ENCODE peak calls at places on chromosomes 2 and 18, in five cellular contexts. One of them, this sample, is unnamed.

GRCh38 chr2:222919841-222920609 is 59.2 kb downstream of the ACSL3 start:
- DNase-seq in SK-N-SH: no peak
- DNase-seq in GM23248: peak
- DNase-seq in hepatocyte: peak
- DNase-seq in OCI-LY7: no peak
- DNase-seq in this sample: no peak

GRCh38 chr2:134462275-134462674 is 208.4 kb downstream of the MGAT5 start:
- DNase-seq in OCI-LY7: no peak
- DNase-seq in hepatocyte: no peak
- DNase-seq in SK-N-SH: no peak
- DNase-seq in GM23248: no peak
- DNase-seq in this sample: no peak

GRCh38 chr2:184769038-184769437 is 170.7 kb downstream of the ZNF804A start:
- DNase-seq in GM23248: peak
- DNase-seq in SK-N-SH: no peak
- DNase-seq in OCI-LY7: no peak
- DNase-seq in hepatocyte: no peak
- DNase-seq in this sample: no peak

GRCh38 chr2:120531365-120531764 is 185.4 kb downstream of the INHBB start:
- DNase-seq in SK-N-SH: no peak
- DNase-seq in OCI-LY7: no peak
- DNase-seq in hepatocyte: no peak
- DNase-seq in GM23248: no peak
- DNase-seq in this sample: no peak

GRCh38 chr2:106931742-106932335 is 45.9 kb upstream of the ST6GAL2 start:
- DNase-seq in SK-N-SH: no peak
- DNase-seq in OCI-LY7: no peak
- DNase-seq in hepatocyte: no peak
- DNase-seq in GM23248: no peak
- DNase-seq in this sample: no peak

GRCh38 chr2:36451512-36451911 is 95.9 kb downstream of the CRIM1 start:
- DNase-seq in OCI-LY7: no peak
- DNase-seq in SK-N-SH: no peak
- DNase-seq in GM23248: no peak
- DNase-seq in hepatocyte: no peak
- DNase-seq in this sample: no peak

GRCh38 chr2:205025580-205026240 is 480.4 kb downstream of the PARD3B start:
- DNase-seq in hepatocyte: no peak
- DNase-seq in GM23248: no peak
- DNase-seq in SK-N-SH: no peak
- DNase-seq in OCI-LY7: no peak
- DNase-seq in this sample: no peak

GRCh38 chr2:160214461-160215055 is 14.5 kb upstream of the ITGB6 start:
- DNase-seq in hepatocyte: peak
- DNase-seq in SK-N-SH: no peak
- DNase-seq in OCI-LY7: no peak
- DNase-seq in GM23248: peak
- DNase-seq in this sample: no peak

GRCh38 chr2:137865954-137866540 is 98.2 kb upstream of the HNMT start:
- DNase-seq in GM23248: peak
- DNase-seq in hepatocyte: peak
- DNase-seq in SK-N-SH: peak
- DNase-seq in OCI-LY7: peak
- DNase-seq in this sample: peak

GRCh38 chr2:79259959-79260358 is 100.4 kb upstream of the REG3A start:
- DNase-seq in hepatocyte: no peak
- DNase-seq in SK-N-SH: no peak
- DNase-seq in OCI-LY7: no peak
- DNase-seq in GM23248: no peak
- DNase-seq in this sample: no peak

GRCh38 chr18:76662621-76663020 is 159.7 kb upstream of the ZNF236 start:
- DNase-seq in GM23248: no peak
- DNase-seq in SK-N-SH: no peak
- DNase-seq in hepatocyte: no peak
- DNase-seq in OCI-LY7: no peak
- DNase-seq in this sample: no peak

GRCh38 chr2:102344397-102344796 is 11.2 kb upstream of the IL18R1 start:
- DNase-seq in hepatocyte: no peak
- DNase-seq in GM23248: no peak
- DNase-seq in OCI-LY7: no peak
- DNase-seq in SK-N-SH: no peak
- DNase-seq in this sample: no peak

GRCh38 chr18:55546873-55547704 is 40.9 kb downstream of the TCF4 start:
- DNase-seq in SK-N-SH: no peak
- DNase-seq in OCI-LY7: no peak
- DNase-seq in GM23248: peak
- DNase-seq in hepatocyte: peak
- DNase-seq in this sample: no peak

GRCh38 chr2:190903693-190904450 is 23.3 kb downstream of the GLS start:
- DNase-seq in hepatocyte: no peak
- DNase-seq in OCI-LY7: no peak
- DNase-seq in SK-N-SH: no peak
- DNase-seq in GM23248: no peak
- DNase-seq in this sample: no peak

GRCh38 chr2:222805591-222806304 is 55.1 kb upstream of the ACSL3 start:
- DNase-seq in OCI-LY7: no peak
- DNase-seq in SK-N-SH: no peak
- DNase-seq in GM23248: no peak
- DNase-seq in hepatocyte: no peak
- DNase-seq in this sample: no peak

GRCh38 chr2:15155959-15156574 is 405.1 kb downstream of the NBAS start:
- DNase-seq in SK-N-SH: no peak
- DNase-seq in OCI-LY7: peak
- DNase-seq in hepatocyte: no peak
- DNase-seq in GM23248: no peak
- DNase-seq in this sample: peak

GRCh38 chr2:239751719-239752355 is 273.3 kb downstream of the NDUFA10 start:
- DNase-seq in GM23248: no peak
- DNase-seq in OCI-LY7: peak
- DNase-seq in SK-N-SH: no peak
- DNase-seq in hepatocyte: no peak
- DNase-seq in this sample: no peak

GRCh38 chr2:109059474-109060165 is 69.4 kb upstream of the SH3RF3 start:
- DNase-seq in GM23248: no peak
- DNase-seq in hepatocyte: no peak
- DNase-seq in OCI-LY7: no peak
- DNase-seq in SK-N-SH: peak
- DNase-seq in this sample: no peak

GRCh38 chr2:49914281-49914680 is 760.0 kb upstream of the FSHR start:
- DNase-seq in hepatocyte: peak
- DNase-seq in GM23248: peak
- DNase-seq in SK-N-SH: no peak
- DNase-seq in OCI-LY7: no peak
- DNase-seq in this sample: no peak

GRCh38 chr2:222878877-222879601 is 18.2 kb downstream of the ACSL3 start:
- DNase-seq in hepatocyte: no peak
- DNase-seq in OCI-LY7: no peak
- DNase-seq in GM23248: peak
- DNase-seq in SK-N-SH: no peak
- DNase-seq in this sample: no peak

GRCh38 chr2:142596334-142597088 is 281.0 kb upstream of the KYNU start:
- DNase-seq in OCI-LY7: no peak
- DNase-seq in GM23248: no peak
- DNase-seq in SK-N-SH: no peak
- DNase-seq in hepatocyte: no peak
- DNase-seq in this sample: no peak

GRCh38 chr2:146997945-146998344 is 846.9 kb upstream of the ACVR2A start:
- DNase-seq in hepatocyte: no peak
- DNase-seq in GM23248: peak
- DNase-seq in OCI-LY7: no peak
- DNase-seq in SK-N-SH: no peak
- DNase-seq in this sample: no peak

GRCh38 chr2:46369783-46370182 is 72.6 kb downstream of the EPAS1 start:
- DNase-seq in OCI-LY7: no peak
- DNase-seq in GM23248: no peak
- DNase-seq in SK-N-SH: no peak
- DNase-seq in hepatocyte: no peak
- DNase-seq in this sample: no peak

GRCh38 chr18:48404707-48405106 is 4.5 kb downstream of the ZBTB7C start:
- DNase-seq in hepatocyte: no peak
- DNase-seq in GM23248: no peak
- DNase-seq in SK-N-SH: peak
- DNase-seq in OCI-LY7: no peak
- DNase-seq in this sample: no peak

GRCh38 chr2:225091336-225091735 is 49.1 kb upstream of the DOCK10 start:
- DNase-seq in OCI-LY7: no peak
- DNase-seq in SK-N-SH: no peak
- DNase-seq in hepatocyte: no peak
- DNase-seq in GM23248: peak
- DNase-seq in this sample: no peak

GRCh38 chr2:3434654-3435053 is 55.2 kb downstream of the TRAPPC12 start:
- DNase-seq in SK-N-SH: peak
- DNase-seq in OCI-LY7: no peak
- DNase-seq in hepatocyte: no peak
- DNase-seq in GM23248: no peak
- DNase-seq in this sample: no peak

GRCh38 chr2:185736210-185736609 is 2.4 kb upstream of the FSIP2 start:
- DNase-seq in GM23248: no peak
- DNase-seq in SK-N-SH: no peak
- DNase-seq in OCI-LY7: no peak
- DNase-seq in hepatocyte: no peak
- DNase-seq in this sample: no peak

GRCh38 chr2:226916662-226917061 is 80.8 kb downstream of the RHBDD1 start:
- DNase-seq in OCI-LY7: peak
- DNase-seq in GM23248: no peak
- DNase-seq in hepatocyte: no peak
- DNase-seq in SK-N-SH: no peak
- DNase-seq in this sample: no peak

GRCh38 chr2:20077411-20077940 is 26.0 kb upstream of the LAPTM4A start:
- DNase-seq in OCI-LY7: peak
- DNase-seq in GM23248: no peak
- DNase-seq in SK-N-SH: no peak
- DNase-seq in hepatocyte: no peak
- DNase-seq in this sample: no peak

DNA sequence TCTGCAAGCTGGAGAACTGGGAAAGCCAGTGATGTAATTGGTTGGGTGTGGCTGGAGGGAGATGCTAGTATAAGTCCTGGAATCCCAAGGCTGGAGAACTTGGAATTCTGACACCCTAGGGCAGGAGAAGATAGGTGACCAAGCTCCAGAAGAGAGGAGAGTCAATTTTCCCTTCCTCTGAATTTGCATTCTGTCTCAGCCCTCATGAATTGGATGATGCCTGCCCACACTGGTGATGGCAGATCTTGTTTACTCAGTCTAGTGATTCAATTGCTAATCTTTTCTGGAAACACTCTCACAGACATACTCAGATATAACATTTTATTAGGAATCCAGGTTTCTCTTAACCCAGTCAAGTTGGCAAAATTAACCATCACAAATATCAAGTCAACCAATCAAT is 287.2 kb downstream of the RDH14 start:
- DNase-seq in OCI-LY7: no peak
- DNase-seq in hepatocyte: no peak
- DNase-seq in SK-N-SH: no peak
- DNase-seq in GM23248: no peak
- DNase-seq in this sample: no peak
- TF ChIP-seq EZH2phosphoT487 in OCI-LY7: no peak
- TF ChIP-seq EZH2phosphoT487 in hepatocyte: no peak
- TF ChIP-seq EZH2phosphoT487 in SK-N-SH: no peak
- TF ChIP-seq EZH2phosphoT487 in GM23248: no peak
- TF ChIP-seq EZH2phosphoT487 in this sample: no peak

GRCh38 chr2:171241771-171242170 is 81.1 kb upstream of the TLK1 start:
- DNase-seq in OCI-LY7: no peak
- DNase-seq in hepatocyte: no peak
- DNase-seq in GM23248: no peak
- DNase-seq in SK-N-SH: no peak
- DNase-seq in this sample: no peak

GRCh38 chr2:171248205-171248662 is 87.5 kb upstream of the TLK1 start:
- DNase-seq in hepatocyte: no peak
- DNase-seq in SK-N-SH: no peak
- DNase-seq in OCI-LY7: no peak
- DNase-seq in GM23248: no peak
- DNase-seq in this sample: no peak

GRCh38 chr2:171247741-171248140 is 87.0 kb upstream of the TLK1 start:
- DNase-seq in hepatocyte: no peak
- DNase-seq in SK-N-SH: no peak
- DNase-seq in GM23248: no peak
- DNase-seq in OCI-LY7: no peak
- DNase-seq in this sample: no peak

GRCh38 chr2:171244970-171245782 is 84.5 kb upstream of the TLK1 start:
- DNase-seq in hepatocyte: no peak
- DNase-seq in SK-N-SH: no peak
- DNase-seq in GM23248: peak
- DNase-seq in OCI-LY7: peak
- DNase-seq in this sample: peak

DNA sequence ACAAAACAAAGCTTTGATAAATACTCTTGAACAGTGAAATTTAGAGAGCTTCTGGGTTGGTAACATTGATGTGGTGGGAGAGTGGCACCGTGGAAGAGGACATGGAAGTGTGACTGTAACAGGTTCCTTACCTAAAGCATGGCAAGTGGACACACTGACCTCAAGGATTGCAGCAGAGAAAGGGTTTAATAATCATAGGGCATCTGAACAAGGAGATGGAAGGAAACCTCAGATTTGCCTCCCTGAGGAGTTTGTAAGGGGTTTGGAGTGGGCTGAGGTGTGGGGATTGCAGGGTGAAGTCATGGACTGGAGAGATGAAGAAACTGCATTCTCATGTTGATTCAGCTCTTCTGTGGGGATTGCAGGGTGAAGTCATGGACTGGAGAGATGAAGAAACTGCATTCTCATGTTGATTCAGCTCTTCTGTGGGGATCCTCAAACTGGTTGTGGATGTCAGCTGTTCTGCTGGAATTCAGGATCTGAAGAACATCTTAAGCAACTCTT is 83.8 kb upstream of the TLK1 start:
- DNase-seq in OCI-LY7: no peak
- DNase-seq in SK-N-SH: no peak
- DNase-seq in GM23248: peak
- DNase-seq in hepatocyte: peak
- DNase-seq in this sample: no peak
- TF ChIP-seq EZH2phosphoT487 in OCI-LY7: no peak
- TF ChIP-seq EZH2phosphoT487 in SK-N-SH: no peak
- TF ChIP-seq EZH2phosphoT487 in GM23248: no peak
- TF ChIP-seq EZH2phosphoT487 in hepatocyte: no peak
- TF ChIP-seq EZH2phosphoT487 in this sample: no peak

GRCh38 chr2:7165736-7166135 is 248.5 kb downstream of the RNF144A start:
- DNase-seq in hepatocyte: no peak
- DNase-seq in OCI-LY7: no peak
- DNase-seq in GM23248: peak
- DNase-seq in SK-N-SH: no peak
- DNase-seq in this sample: no peak
- TF ChIP-seq EZH2phosphoT487 in hepatocyte: no peak
- TF ChIP-seq EZH2phosphoT487 in OCI-LY7: no peak
- TF ChIP-seq EZH2phosphoT487 in GM23248: no peak
- TF ChIP-seq EZH2phosphoT487 in SK-N-SH: no peak
- TF ChIP-seq EZH2phosphoT487 in this sample: no peak

GRCh38 chr18:68714707-68715496 is at the start of gene TMX3:
- DNase-seq in OCI-LY7: peak
- DNase-seq in SK-N-SH: peak
- DNase-seq in hepatocyte: peak
- DNase-seq in GM23248: peak
- DNase-seq in this sample: peak

GRCh38 chr18:68713791-68714190 is 1.1 kb downstream of the TMX3 start:
- DNase-seq in GM23248: peak
- DNase-seq in SK-N-SH: no peak
- DNase-seq in hepatocyte: no peak
- DNase-seq in OCI-LY7: no peak
- DNase-seq in this sample: no peak

GRCh38 chr18:68713131-68713530 is 1.8 kb downstream of the TMX3 start:
- DNase-seq in hepatocyte: no peak
- DNase-seq in OCI-LY7: peak
- DNase-seq in SK-N-SH: no peak
- DNase-seq in GM23248: no peak
- DNase-seq in this sample: peak

GRCh38 chr18:68714356-68714706 is 577 bp downstream of the TMX3 start:
- DNase-seq in OCI-LY7: peak
- DNase-seq in hepatocyte: peak
- DNase-seq in GM23248: no peak
- DNase-seq in SK-N-SH: peak
- DNase-seq in this sample: peak
- TF ChIP-seq EZH2phosphoT487 in OCI-LY7: no peak
- TF ChIP-seq EZH2phosphoT487 in hepatocyte: no peak
- TF ChIP-seq EZH2phosphoT487 in GM23248: no peak
- TF ChIP-seq EZH2phosphoT487 in SK-N-SH: no peak
- TF ChIP-seq EZH2phosphoT487 in this sample: no peak

This sample was measured in GM23338.